ENCODE peak calls at places on chromosomes 13 and 19, in four cellular contexts. R is naive thymus-derived CD8-positive, alpha-beta T cell; H is posterior cingulate gyrus; G is lung. D is an unnamed sample.

GRCh38 chr19:40623403-40624239 is 22.5 kb downstream of the LTBP4 start:
- DNase-seq in R (no peak), H (no peak), G (no peak), D (no peak)

GRCh38 chr13:42807866-42808265 is 26.5 kb downstream of the FAM216B start:
- DNase-seq in R (no peak), G (no peak), H (no peak), D (no peak)

GRCh38 chr19:7340959-7341837 is 7.5 kb upstream of the ARHGEF18 start:
- DNase-seq in R (peak), H (peak), G (peak), D (peak)

GRCh38 chr19:35462476-35462953 is 14.5 kb downstream of the FFAR2 start:
- DNase-seq in H (no peak), G (no peak), R (peak), D (peak)

GRCh38 chr13:35857769-35858168 is 273.4 kb downstream of the DCLK1 start:
- DNase-seq in G (no peak), R (no peak), H (no peak), D (no peak)

GRCh38 chr13:62014299-62014698 is 598.6 kb upstream of the PCDH20 start:
- DNase-seq in H (no peak), R (no peak), G (no peak), D (no peak)

GRCh38 chr19:11096210-11096841 is 7.1 kb downstream of the LDLR start:
- DNase-seq in R (no peak), G (no peak), H (peak), D (no peak)

GRCh38 chr13:48633695-48634094 is 20.0 kb upstream of the CYSLTR2 start:
- DNase-seq in H (no peak), R (no peak), G (no peak), D (no peak)

GRCh38 chr13:94073006-94073744 is 406.3 kb downstream of the DCT start:
- DNase-seq in R (no peak), G (no peak), H (no peak), D (no peak)

GRCh38 chr13:98348476-98348875 is 171.4 kb upstream of the RNF113B start:
- DNase-seq in R (no peak), H (no peak), G (no peak), D (no peak)

GRCh38 chr13:29452773-29453574 is 142.5 kb downstream of the SLC7A1 start:
- DNase-seq in H (no peak), G (no peak), R (no peak), D (no peak)

GRCh38 chr13:46698015-46698414 is 98.9 kb downstream of the ESD start:
- DNase-seq in R (no peak), G (no peak), H (no peak), D (no peak)

GRCh38 chr13:56515441-56515840 is 625.3 kb upstream of the PRR20A start:
- DNase-seq in G (no peak), H (no peak), R (no peak), D (no peak)

GRCh38 chr19:5339470-5339949 is 1.1 kb downstream of the PTPRS start:
- DNase-seq in G (no peak), H (no peak), R (no peak), D (no peak)

GRCh38 chr13:65882810-65883209 is 1347.3 kb downstream of the PCDH9 start:
- DNase-seq in G (no peak), H (no peak), R (no peak), D (no peak)

GRCh38 chr19:14112051-14112808 is 5.3 kb downstream of the PRKACA start:
- DNase-seq in G (no peak), R (no peak), H (no peak), D (no peak)

GRCh38 chr13:66224644-66225043 is 1005.5 kb downstream of the PCDH9 start:
- DNase-seq in G (no peak), H (no peak), R (no peak), D (no peak)

GRCh38 chr19:5686647-5687359 is 3.3 kb upstream of the RPL36 start:
- DNase-seq in G (peak), R (peak), H (peak), D (peak)

GRCh38 chr19:52391135-52391534 is 6.5 kb upstream of the ZNF528 start:
- DNase-seq in H (no peak), G (no peak), R (no peak), D (no peak)

GRCh38 chr19:55467236-55468053 is 2.9 kb upstream of the C19orf85 start:
- DNase-seq in H (no peak), R (no peak), G (peak), D (peak)

GRCh38 chr19:6012416-6013170 is 34.7 kb upstream of the RANBP3 start:
- DNase-seq in R (no peak), H (no peak), G (no peak), D (no peak)

GRCh38 chr19:34828156-34828555 is 55.1 kb upstream of the ZNF599 start:
- DNase-seq in R (no peak), H (no peak), G (no peak), D (no peak)

GRCh38 chr19:55285225-55285890 is 1.6 kb downstream of the BRSK1 start:
- DNase-seq in H (peak), G (no peak), R (no peak), D (no peak)

GRCh38 chr19:995051-995827 is 5.0 kb upstream of the GRIN3B start:
- DNase-seq in R (no peak), H (no peak), G (peak), D (no peak)

GRCh38 chr13:39776439-39776838 is 121.0 kb downstream of the COG6 start:
- DNase-seq in R (no peak), H (no peak), G (no peak), D (no peak)

GRCh38 chr13:93794197-93794885 is 567.7 kb downstream of the GPC6 start:
- DNase-seq in G (no peak), R (no peak), H (no peak), D (no peak)

GRCh38 chr19:49592486-49593232 is 1.7 kb downstream of the PRR12 start:
- DNase-seq in R (no peak), H (no peak), G (no peak), D (no peak)

GRCh38 chr19:35908977-35909683 is 1.0 kb upstream of the TYROBP start:
- DNase-seq in G (peak), R (no peak), H (peak), D (peak)

GRCh38 chr13:19151581-19152263 is 29.9 kb downstream of the TUBA3C start:
- DNase-seq in H (no peak), G (no peak), R (no peak), D (no peak)

GRCh38 chr19:18006895-18007604 is 920 bp upstream of the ARRDC2 start:
- DNase-seq in H (peak), G (peak), R (peak), D (peak)

GRCh38 chr13:102327119-102327617 is 74.7 kb downstream of the FGF14 start:
- DNase-seq in G (no peak), R (no peak), H (no peak), D (no peak)

GRCh38 chr19:51607077-51607476 is 23.1 kb downstream of the SIGLEC5 start:
- DNase-seq in H (no peak), G (no peak), R (no peak), D (peak)

GRCh38 chr19:21848706-21849105 is 12.7 kb upstream of the ZNF43 start:
- DNase-seq in H (no peak), R (no peak), G (peak), D (no peak)

GRCh38 chr19:45643927-45644771 is 5.0 kb upstream of the EML2 start:
- DNase-seq in G (no peak), R (no peak), H (no peak), D (no peak)

GRCh38 chr13:30844548-30845296 is 61.3 kb upstream of the MEDAG start:
- DNase-seq in R (no peak), H (no peak), G (no peak), D (no peak)

GRCh38 chr19:33488826-33489225 is 32.8 kb downstream of the PEPD start:
- DNase-seq in R (no peak), H (peak), G (no peak), D (no peak)

D was measured in memory B cell.